ENCODE peak calls at places on chromosomes 13 and 19, in four cellular contexts. One of them, this sample, is unnamed.
A peak's percentile ranks its signal among the peaks of the same experiment; 100 is the strongest.

GRCh38 chr19:21483589-21484170 is 21.7 kb upstream of the ZNF429 start:
- DNase-seq in Peyer's patch: peak; percentile 28
- DNase-seq in CD8-positive, alpha-beta T cell: peak; percentile 59
- DNase-seq in body of pancreas: peak; percentile 55
- DNase-seq in this sample: peak; percentile 42

GRCh38 chr13:43629691-43630480 is 156.9 kb downstream of the ENOX1 start:
- DNase-seq in Peyer's patch: no peak
- DNase-seq in CD8-positive, alpha-beta T cell: no peak
- DNase-seq in body of pancreas: no peak
- DNase-seq in this sample: no peak

GRCh38 chr19:36573948-36574726 is 1.0 kb upstream of the ZNF529 start:
- DNase-seq in Peyer's patch: no peak
- DNase-seq in CD8-positive, alpha-beta T cell: no peak
- DNase-seq in body of pancreas: peak; percentile 20
- DNase-seq in this sample: no peak

GRCh38 chr19:3798137-3798536 is 12.0 kb upstream of the MATK start:
- DNase-seq in Peyer's patch: no peak
- DNase-seq in CD8-positive, alpha-beta T cell: peak; percentile 60
- DNase-seq in body of pancreas: no peak
- DNase-seq in this sample: no peak

GRCh38 chr13:100128373-100128772 is 39.5 kb downstream of the PCCA start:
- DNase-seq in Peyer's patch: no peak
- DNase-seq in CD8-positive, alpha-beta T cell: no peak
- DNase-seq in body of pancreas: no peak
- DNase-seq in this sample: no peak

GRCh38 chr19:13029893-13030292 is 34.6 kb downstream of the NFIX start:
- DNase-seq in Peyer's patch: no peak
- DNase-seq in CD8-positive, alpha-beta T cell: no peak
- DNase-seq in body of pancreas: no peak
- DNase-seq in this sample: no peak

GRCh38 chr13:32039056-32039455 is 7.5 kb downstream of the FRY start:
- DNase-seq in Peyer's patch: no peak
- DNase-seq in CD8-positive, alpha-beta T cell: no peak
- DNase-seq in body of pancreas: no peak
- DNase-seq in this sample: no peak

GRCh38 chr19:51915324-51915867 is 10.6 kb upstream of the ZNF649 start:
- DNase-seq in Peyer's patch: no peak
- DNase-seq in CD8-positive, alpha-beta T cell: no peak
- DNase-seq in body of pancreas: no peak
- DNase-seq in this sample: no peak

GRCh38 chr13:66222127-66222526 is 1008.0 kb downstream of the PCDH9 start:
- DNase-seq in Peyer's patch: no peak
- DNase-seq in CD8-positive, alpha-beta T cell: no peak
- DNase-seq in body of pancreas: no peak
- DNase-seq in this sample: no peak

GRCh38 chr19:32642771-32643170 is 32.2 kb downstream of the ANKRD27 start:
- DNase-seq in Peyer's patch: peak; percentile 58
- DNase-seq in CD8-positive, alpha-beta T cell: peak; percentile 81
- DNase-seq in body of pancreas: no peak
- DNase-seq in this sample: no peak

GRCh38 chr13:110628477-110628793 is 13.1 kb downstream of the NAXD start:
- DNase-seq in Peyer's patch: no peak
- DNase-seq in CD8-positive, alpha-beta T cell: no peak
- DNase-seq in body of pancreas: peak; percentile 13
- DNase-seq in this sample: no peak

GRCh38 chr13:27794921-27795717 is 2.8 kb downstream of the GSX1 start:
- DNase-seq in Peyer's patch: no peak
- DNase-seq in CD8-positive, alpha-beta T cell: no peak
- DNase-seq in body of pancreas: no peak
- DNase-seq in this sample: no peak

GRCh38 chr19:44401108-44401786 is at the start of gene ZNF285:
- DNase-seq in Peyer's patch: peak; percentile 65
- DNase-seq in CD8-positive, alpha-beta T cell: peak; percentile 78
- DNase-seq in body of pancreas: peak; percentile 87
- DNase-seq in this sample: peak; percentile 88

GRCh38 chr13:36834299-36834698 is 15.3 kb downstream of the RFXAP start:
- DNase-seq in Peyer's patch: no peak
- DNase-seq in CD8-positive, alpha-beta T cell: no peak
- DNase-seq in body of pancreas: no peak
- DNase-seq in this sample: no peak

GRCh38 chr13:44516771-44517170 is 59.4 kb downstream of the TSC22D1 start:
- DNase-seq in Peyer's patch: no peak
- DNase-seq in CD8-positive, alpha-beta T cell: no peak
- DNase-seq in body of pancreas: no peak
- DNase-seq in this sample: no peak

GRCh38 chr19:33438016-33438671 is 64.6 kb downstream of the CEBPG start:
- DNase-seq in Peyer's patch: no peak
- DNase-seq in CD8-positive, alpha-beta T cell: no peak
- DNase-seq in body of pancreas: no peak
- DNase-seq in this sample: no peak

GRCh38 chr13:93730780-93731179 is 504.2 kb downstream of the GPC6 start:
- DNase-seq in Peyer's patch: no peak
- DNase-seq in CD8-positive, alpha-beta T cell: no peak
- DNase-seq in body of pancreas: no peak
- DNase-seq in this sample: no peak

GRCh38 chr13:30169442-30169841 is 137.9 kb downstream of the KATNAL1 start:
- DNase-seq in Peyer's patch: no peak
- DNase-seq in CD8-positive, alpha-beta T cell: no peak
- DNase-seq in body of pancreas: no peak
- DNase-seq in this sample: no peak

GRCh38 chr13:75359266-75359665 is 122.7 kb downstream of the TBC1D4 start:
- DNase-seq in Peyer's patch: no peak
- DNase-seq in CD8-positive, alpha-beta T cell: no peak
- DNase-seq in body of pancreas: no peak
- DNase-seq in this sample: no peak

GRCh38 chr19:30207357-30207756 is 164.8 kb upstream of the ZNF536 start:
- DNase-seq in Peyer's patch: no peak
- DNase-seq in CD8-positive, alpha-beta T cell: no peak
- DNase-seq in body of pancreas: no peak
- DNase-seq in this sample: no peak

GRCh38 chr13:112451512-112452379 is 75.6 kb downstream of the SPACA7 start:
- DNase-seq in Peyer's patch: no peak
- DNase-seq in CD8-positive, alpha-beta T cell: no peak
- DNase-seq in body of pancreas: no peak
- DNase-seq in this sample: peak; percentile 23

GRCh38 chr13:21124853-21125252 is 51.5 kb downstream of the SKA3 start:
- DNase-seq in Peyer's patch: no peak
- DNase-seq in CD8-positive, alpha-beta T cell: no peak
- DNase-seq in body of pancreas: peak; percentile 46
- DNase-seq in this sample: no peak

GRCh38 chr19:45876411-45877197 is 9.3 kb downstream of the IRF2BP1 start:
- DNase-seq in Peyer's patch: no peak
- DNase-seq in CD8-positive, alpha-beta T cell: no peak
- DNase-seq in body of pancreas: peak; percentile 85
- DNase-seq in this sample: no peak

GRCh38 chr13:98239156-98240076 is 62.3 kb upstream of the RNF113B start:
- DNase-seq in Peyer's patch: no peak
- DNase-seq in CD8-positive, alpha-beta T cell: no peak
- DNase-seq in body of pancreas: no peak
- DNase-seq in this sample: no peak

GRCh38 chr13:31773538-31773937 is 34.2 kb downstream of the RXFP2 start:
- DNase-seq in Peyer's patch: no peak
- DNase-seq in CD8-positive, alpha-beta T cell: no peak
- DNase-seq in body of pancreas: no peak
- DNase-seq in this sample: no peak

GRCh38 chr19:8988204-8988603 is 22.0 kb downstream of the MUC16 start:
- DNase-seq in Peyer's patch: no peak
- DNase-seq in CD8-positive, alpha-beta T cell: no peak
- DNase-seq in body of pancreas: no peak
- DNase-seq in this sample: no peak

GRCh38 chr19:17946965-17947784 is 14.4 kb downstream of the CCDC124 start:
- DNase-seq in Peyer's patch: peak; percentile 28
- DNase-seq in CD8-positive, alpha-beta T cell: peak; percentile 42
- DNase-seq in body of pancreas: no peak
- DNase-seq in this sample: no peak

GRCh38 chr19:10238172-10238783 is 7.1 kb upstream of the S1PR2 start:
- DNase-seq in Peyer's patch: no peak
- DNase-seq in CD8-positive, alpha-beta T cell: no peak
- DNase-seq in body of pancreas: peak; percentile 47
- DNase-seq in this sample: peak; percentile 68

GRCh38 chr13:39577833-39578232 is 25.2 kb downstream of the LHFPL6 start:
- DNase-seq in Peyer's patch: no peak
- DNase-seq in CD8-positive, alpha-beta T cell: no peak
- DNase-seq in body of pancreas: no peak
- DNase-seq in this sample: no peak

GRCh38 chr19:45640849-45641273 is 1.7 kb upstream of the EML2 start:
- DNase-seq in Peyer's patch: peak; percentile 31
- DNase-seq in CD8-positive, alpha-beta T cell: no peak
- DNase-seq in body of pancreas: peak; percentile 24
- DNase-seq in this sample: peak; percentile 62

GRCh38 chr13:51829236-51829899 is 15.6 kb downstream of the TMEM272 start:
- DNase-seq in Peyer's patch: no peak
- DNase-seq in CD8-positive, alpha-beta T cell: no peak
- DNase-seq in body of pancreas: no peak
- DNase-seq in this sample: no peak

GRCh38 chr13:93775507-93776108 is 549.0 kb downstream of the GPC6 start:
- DNase-seq in Peyer's patch: no peak
- DNase-seq in CD8-positive, alpha-beta T cell: no peak
- DNase-seq in body of pancreas: no peak
- DNase-seq in this sample: no peak

GRCh38 chr13:83065136-83065535 is 817.1 kb downstream of the SLITRK1 start:
- DNase-seq in Peyer's patch: no peak
- DNase-seq in CD8-positive, alpha-beta T cell: no peak
- DNase-seq in body of pancreas: peak; percentile 46
- DNase-seq in this sample: peak; percentile 33

GRCh38 chr13:26011996-26012688 is 39.7 kb downstream of the SHISA2 start:
- DNase-seq in Peyer's patch: peak; percentile 29
- DNase-seq in CD8-positive, alpha-beta T cell: peak; percentile 91
- DNase-seq in body of pancreas: no peak
- DNase-seq in this sample: peak; percentile 41

GRCh38 chr13:114090476-114090875 is 41.9 kb downstream of the RASA3 start:
- DNase-seq in Peyer's patch: peak; percentile 51
- DNase-seq in CD8-positive, alpha-beta T cell: no peak
- DNase-seq in body of pancreas: no peak
- DNase-seq in this sample: no peak

GRCh38 chr19:29019403-29019802 is 193.5 kb downstream of the UQCRFS1 start:
- DNase-seq in Peyer's patch: no peak
- DNase-seq in CD8-positive, alpha-beta T cell: no peak
- DNase-seq in body of pancreas: no peak
- DNase-seq in this sample: no peak

GRCh38 chr13:107035186-107035585 is 467.2 kb upstream of the ARGLU1 start:
- DNase-seq in Peyer's patch: no peak
- DNase-seq in CD8-positive, alpha-beta T cell: no peak
- DNase-seq in body of pancreas: no peak
- DNase-seq in this sample: no peak

GRCh38 chr19:38657633-38658222 is 10.3 kb downstream of the ACTN4 start:
- DNase-seq in Peyer's patch: no peak
- DNase-seq in CD8-positive, alpha-beta T cell: no peak
- DNase-seq in body of pancreas: no peak
- DNase-seq in this sample: no peak
- H3K4me1 ChIP-seq in Peyer's patch: peaks cover 95% of the 10 kb centered on the region
- H3K4me1 ChIP-seq in CD8-positive, alpha-beta T cell: peaks cover 48% of the 10 kb centered on the region
- H3K4me1 ChIP-seq in body of pancreas: peaks cover 100% of the 10 kb centered on the region
- H3K4me1 ChIP-seq in this sample: peaks cover 30% of the 10 kb centered on the region

GRCh38 chr13:55937180-55937579 is 1203.5 kb upstream of the PRR20A start:
- DNase-seq in Peyer's patch: no peak
- DNase-seq in CD8-positive, alpha-beta T cell: no peak
- DNase-seq in body of pancreas: no peak
- DNase-seq in this sample: no peak
- H3K27ac ChIP-seq in Peyer's patch: no peak overlapping the region
- H3K27ac ChIP-seq in CD8-positive, alpha-beta T cell: no peak overlapping the region
- H3K27ac ChIP-seq in body of pancreas: no peak overlapping the region
- H3K27ac ChIP-seq in this sample: no peak overlapping the region

GRCh38 chr19:11421607-11422098 is 2.5 kb upstream of the RGL3 start:
- DNase-seq in Peyer's patch: no peak
- DNase-seq in CD8-positive, alpha-beta T cell: peak; percentile 39
- DNase-seq in body of pancreas: peak; percentile 28
- DNase-seq in this sample: peak; percentile 58
- H3K4me3 ChIP-seq in Peyer's patch: no peak overlapping the region
- H3K4me3 ChIP-seq in CD8-positive, alpha-beta T cell: peak overlapping the region; percentile 47
- H3K4me3 ChIP-seq in body of pancreas: no peak overlapping the region
- H3K4me3 ChIP-seq in this sample: no peak overlapping the region

DNA sequence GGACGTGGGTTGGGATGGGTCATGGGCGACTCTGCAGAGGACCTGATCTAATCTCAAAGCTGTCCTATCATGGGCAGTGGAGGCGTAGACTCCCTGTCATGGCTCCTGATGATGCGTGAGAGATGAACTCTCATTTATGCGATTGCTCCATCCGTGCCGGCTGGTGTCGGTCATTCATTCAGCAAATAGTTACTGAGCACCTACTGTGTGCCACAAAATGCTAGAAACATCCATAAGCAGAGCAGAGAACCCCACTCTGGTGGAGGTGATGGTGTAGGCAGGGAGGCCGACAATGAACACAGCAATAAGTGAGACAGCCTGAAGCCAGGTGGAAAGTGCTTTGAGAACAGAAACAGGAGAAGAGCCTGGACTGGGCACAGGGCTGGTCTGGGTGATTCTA is 1.7 kb upstream of the REXO1 start:
- DNase-seq in Peyer's patch: no peak
- DNase-seq in CD8-positive, alpha-beta T cell: no peak
- DNase-seq in body of pancreas: no peak
- DNase-seq in this sample: no peak
- H3K4me1 ChIP-seq in Peyer's patch: peaks cover 71% of the 10 kb centered on the region
- H3K4me1 ChIP-seq in CD8-positive, alpha-beta T cell: peaks cover 72% of the 10 kb centered on the region
- H3K4me1 ChIP-seq in body of pancreas: peaks cover 46% of the 10 kb centered on the region
- H3K4me1 ChIP-seq in this sample: peaks cover 8% of the 10 kb centered on the region

GRCh38 chr13:94858856-94859811 is 146.8 kb upstream of the SOX21 start:
- DNase-seq in Peyer's patch: no peak
- DNase-seq in CD8-positive, alpha-beta T cell: no peak
- DNase-seq in body of pancreas: peak; percentile 40
- DNase-seq in this sample: peak; percentile 39
- H3K27ac ChIP-seq in Peyer's patch: no peak overlapping the region
- H3K27ac ChIP-seq in CD8-positive, alpha-beta T cell: no peak overlapping the region
- H3K27ac ChIP-seq in body of pancreas: no peak overlapping the region
- H3K27ac ChIP-seq in this sample: no peak overlapping the region

DNA sequence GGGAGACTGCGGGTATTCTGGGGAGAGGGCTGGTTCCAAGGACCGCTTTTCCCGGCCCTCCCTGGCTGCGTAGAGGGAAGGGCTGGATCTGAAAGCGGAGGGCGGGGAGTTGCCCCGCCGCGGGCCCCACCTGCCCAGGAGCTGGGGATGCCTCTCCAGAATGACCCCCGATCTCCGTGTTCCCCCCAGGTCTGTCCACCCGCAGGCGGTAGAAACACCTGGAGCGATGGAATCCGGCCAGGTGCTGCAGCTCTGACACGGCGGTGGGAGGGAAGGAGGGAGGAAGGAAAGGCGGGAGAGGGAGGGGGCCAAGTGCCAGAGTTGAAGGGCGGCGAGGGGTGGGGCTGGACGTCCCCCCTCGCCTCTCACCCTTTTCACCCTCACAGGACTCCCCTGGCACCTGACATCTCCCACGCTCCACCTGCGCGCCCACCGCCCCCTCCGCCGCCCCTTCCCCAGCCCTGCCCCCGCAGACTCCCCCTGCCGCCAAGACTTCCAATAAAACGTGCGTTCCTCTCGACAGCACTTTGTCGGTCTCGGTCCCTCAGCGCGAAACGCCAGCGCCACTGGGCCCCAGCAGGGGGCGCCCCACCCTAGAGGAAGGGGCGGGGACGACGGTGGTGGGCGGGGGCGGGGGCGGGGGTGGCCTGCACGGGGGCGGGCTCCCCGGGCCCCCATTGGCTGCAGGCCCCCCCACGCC is 374 bp upstream of the FXYD7 start:
- DNase-seq in Peyer's patch: peak; percentile 73
- DNase-seq in CD8-positive, alpha-beta T cell: peak; percentile 67
- DNase-seq in body of pancreas: peak; percentile 87
- DNase-seq in this sample: no peak
- H3K4me3 ChIP-seq in Peyer's patch: peak overlapping the region; percentile 31
- H3K4me3 ChIP-seq in CD8-positive, alpha-beta T cell: peak overlapping the region; percentile 53
- H3K4me3 ChIP-seq in body of pancreas: no peak overlapping the region
- H3K4me3 ChIP-seq in this sample: no peak overlapping the region

This sample was measured in lung.